ENCODE peak calls at places on chromosomes 6 and 20, in six cellular contexts. One of them, this sample, is unnamed. For H3K9me3 and H3K27me3, the result is how much of the 10 kb centered on the place peaks cover.

GRCh38 chr6:159966981-159967380 is 1.9 kb upstream of the IGF2R start:
- DNase-seq in right cardiac atrium: no peak
- DNase-seq in tibial nerve: no peak
- DNase-seq in stomach: no peak
- DNase-seq in CD8-positive, alpha-beta memory T cell: no peak
- DNase-seq in ovary: no peak
- DNase-seq in this sample: no peak

GRCh38 chr6:158026054-158026900 is 44.6 kb downstream of the SYNJ2 start:
- DNase-seq in stomach: peak
- DNase-seq in tibial nerve: peak
- DNase-seq in ovary: peak
- DNase-seq in right cardiac atrium: peak
- DNase-seq in CD8-positive, alpha-beta memory T cell: peak
- DNase-seq in this sample: peak

GRCh38 chr6:98844244-98845161 is 10.1 kb downstream of the POU3F2 start:
- DNase-seq in stomach: no peak
- DNase-seq in ovary: no peak
- DNase-seq in right cardiac atrium: no peak
- DNase-seq in tibial nerve: no peak
- DNase-seq in CD8-positive, alpha-beta memory T cell: no peak
- DNase-seq in this sample: no peak

GRCh38 chr20:52008874-52009273 is 182.7 kb downstream of the ZFP64 start:
- DNase-seq in ovary: no peak
- DNase-seq in tibial nerve: no peak
- DNase-seq in right cardiac atrium: no peak
- DNase-seq in CD8-positive, alpha-beta memory T cell: no peak
- DNase-seq in stomach: no peak
- DNase-seq in this sample: no peak

GRCh38 chr20:9235518-9235917 is 166.6 kb downstream of the PLCB4 start:
- DNase-seq in stomach: no peak
- DNase-seq in right cardiac atrium: no peak
- DNase-seq in tibial nerve: no peak
- DNase-seq in CD8-positive, alpha-beta memory T cell: no peak
- DNase-seq in ovary: no peak
- DNase-seq in this sample: no peak

GRCh38 chr6:108295676-108296075 is 822 bp downstream of the AFG1L start:
- DNase-seq in tibial nerve: no peak
- DNase-seq in right cardiac atrium: no peak
- DNase-seq in ovary: no peak
- DNase-seq in CD8-positive, alpha-beta memory T cell: no peak
- DNase-seq in stomach: no peak
- DNase-seq in this sample: no peak

GRCh38 chr6:136051140-136051775 is 198.9 kb downstream of the MTFR2 start:
- DNase-seq in ovary: no peak
- DNase-seq in CD8-positive, alpha-beta memory T cell: no peak
- DNase-seq in right cardiac atrium: peak
- DNase-seq in stomach: no peak
- DNase-seq in tibial nerve: no peak
- DNase-seq in this sample: no peak

GRCh38 chr20:21709535-21709904 is 4.1 kb downstream of the PAX1 start:
- DNase-seq in CD8-positive, alpha-beta memory T cell: no peak
- DNase-seq in right cardiac atrium: no peak
- DNase-seq in stomach: no peak
- DNase-seq in tibial nerve: no peak
- DNase-seq in ovary: no peak
- DNase-seq in this sample: no peak

GRCh38 chr6:814378-815347 is 121.7 kb upstream of the EXOC2 start:
- DNase-seq in tibial nerve: no peak
- DNase-seq in CD8-positive, alpha-beta memory T cell: no peak
- DNase-seq in right cardiac atrium: no peak
- DNase-seq in stomach: no peak
- DNase-seq in ovary: no peak
- DNase-seq in this sample: peak

GRCh38 chr6:113828984-113829701 is 28.0 kb upstream of the MARCKS start:
- DNase-seq in right cardiac atrium: no peak
- DNase-seq in CD8-positive, alpha-beta memory T cell: no peak
- DNase-seq in ovary: no peak
- DNase-seq in stomach: no peak
- DNase-seq in tibial nerve: no peak
- DNase-seq in this sample: no peak

GRCh38 chr20:63968928-63969760 is 586 bp downstream of the ZNF512B start:
- DNase-seq in stomach: peak
- DNase-seq in CD8-positive, alpha-beta memory T cell: peak
- DNase-seq in ovary: peak
- DNase-seq in right cardiac atrium: peak
- DNase-seq in tibial nerve: no peak
- DNase-seq in this sample: no peak

GRCh38 chr6:136586295-136586694 is 36.1 kb upstream of the MAP7 start:
- DNase-seq in right cardiac atrium: no peak
- DNase-seq in ovary: no peak
- DNase-seq in CD8-positive, alpha-beta memory T cell: no peak
- DNase-seq in tibial nerve: no peak
- DNase-seq in stomach: no peak
- DNase-seq in this sample: no peak

GRCh38 chr20:33914871-33915270 is 78.8 kb upstream of the RALY start:
- DNase-seq in tibial nerve: no peak
- DNase-seq in right cardiac atrium: no peak
- DNase-seq in CD8-positive, alpha-beta memory T cell: no peak
- DNase-seq in ovary: no peak
- DNase-seq in stomach: no peak
- DNase-seq in this sample: no peak

GRCh38 chr6:93516441-93516840 is 97.1 kb upstream of the EPHA7 start:
- DNase-seq in stomach: no peak
- DNase-seq in ovary: no peak
- DNase-seq in CD8-positive, alpha-beta memory T cell: no peak
- DNase-seq in right cardiac atrium: no peak
- DNase-seq in tibial nerve: no peak
- DNase-seq in this sample: no peak

GRCh38 chr20:59300341-59301081 is at the start of gene EDN3:
- DNase-seq in stomach: no peak
- DNase-seq in ovary: no peak
- DNase-seq in right cardiac atrium: no peak
- DNase-seq in CD8-positive, alpha-beta memory T cell: no peak
- DNase-seq in tibial nerve: no peak
- DNase-seq in this sample: no peak

GRCh38 chr6:12969933-12970332 is 253.4 kb downstream of the PHACTR1 start:
- DNase-seq in right cardiac atrium: no peak
- DNase-seq in CD8-positive, alpha-beta memory T cell: no peak
- DNase-seq in tibial nerve: no peak
- DNase-seq in stomach: no peak
- DNase-seq in ovary: no peak
- DNase-seq in this sample: no peak

GRCh38 chr20:40706977-40707582 is 18.0 kb upstream of the MAFB start:
- DNase-seq in stomach: no peak
- DNase-seq in right cardiac atrium: no peak
- DNase-seq in CD8-positive, alpha-beta memory T cell: no peak
- DNase-seq in tibial nerve: no peak
- DNase-seq in ovary: no peak
- DNase-seq in this sample: no peak

GRCh38 chr6:31336872-31337496 is 20.0 kb downstream of the HLA-B start:
- DNase-seq in CD8-positive, alpha-beta memory T cell: no peak
- DNase-seq in ovary: no peak
- DNase-seq in tibial nerve: no peak
- DNase-seq in stomach: no peak
- DNase-seq in right cardiac atrium: no peak
- DNase-seq in this sample: no peak

GRCh38 chr6:31328355-31328960 is 28.5 kb downstream of the HLA-B start:
- DNase-seq in right cardiac atrium: no peak
- DNase-seq in ovary: no peak
- DNase-seq in tibial nerve: no peak
- DNase-seq in CD8-positive, alpha-beta memory T cell: no peak
- DNase-seq in stomach: no peak
- DNase-seq in this sample: no peak

DNA sequence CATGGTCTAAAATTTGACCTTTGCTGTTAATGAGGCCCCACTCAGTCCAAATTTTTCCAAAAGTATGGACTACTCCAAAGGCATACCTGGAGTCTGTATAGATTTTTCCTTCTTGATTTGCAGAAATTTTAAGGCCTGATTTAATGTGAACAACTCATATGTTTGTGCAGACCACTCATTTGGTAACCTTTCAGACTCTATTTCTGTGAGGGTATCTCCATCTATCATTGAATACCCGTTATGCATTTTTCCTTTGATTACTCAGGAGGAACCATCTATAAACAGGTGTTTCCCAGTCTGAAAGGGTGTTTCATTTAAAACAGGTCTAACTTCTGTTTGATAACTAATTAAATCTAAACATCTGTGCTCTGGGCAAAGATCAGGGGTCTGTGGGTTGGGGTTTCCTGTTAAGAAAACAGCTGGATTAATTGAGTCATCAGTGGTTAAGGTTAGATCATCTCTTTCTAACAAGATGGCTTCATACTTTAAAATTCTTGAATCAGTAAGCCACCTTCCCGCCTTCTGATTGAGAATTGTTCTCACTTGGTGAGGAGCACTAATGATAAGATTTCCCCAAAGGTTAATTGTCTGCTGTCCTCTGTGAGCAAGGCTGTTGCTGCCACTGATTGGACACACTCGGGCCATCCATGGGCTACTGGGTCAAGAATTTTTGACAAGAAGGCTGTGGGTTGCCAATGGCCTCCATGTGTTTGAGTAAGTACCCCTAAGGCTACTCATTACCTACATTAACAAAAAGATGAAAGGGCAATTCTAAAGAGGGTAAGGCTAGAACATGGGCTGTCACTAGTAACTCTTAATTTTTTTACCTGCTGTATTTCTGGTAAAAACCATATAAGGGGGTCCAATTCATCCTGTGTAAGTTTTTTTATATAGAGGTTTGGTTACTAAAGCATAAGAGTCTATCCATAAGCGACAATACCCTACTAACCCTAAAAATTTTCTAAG is 24.1 kb downstream of the HLA-B start:
- DNase-seq in ovary: no peak
- DNase-seq in right cardiac atrium: no peak
- DNase-seq in tibial nerve: no peak
- DNase-seq in CD8-positive, alpha-beta memory T cell: no peak
- DNase-seq in stomach: no peak
- DNase-seq in this sample: no peak
- H3K9me3 ChIP-seq in ovary: under half
- H3K9me3 ChIP-seq in right cardiac atrium: under half
- H3K9me3 ChIP-seq in tibial nerve: under half
- H3K9me3 ChIP-seq in CD8-positive, alpha-beta memory T cell: under half
- H3K9me3 ChIP-seq in stomach: under half
- H3K9me3 ChIP-seq in this sample: under half

GRCh38 chr20:43926691-43927090 is 12.0 kb downstream of the TOX2 start:
- DNase-seq in tibial nerve: no peak
- DNase-seq in stomach: no peak
- DNase-seq in CD8-positive, alpha-beta memory T cell: no peak
- DNase-seq in right cardiac atrium: no peak
- DNase-seq in ovary: no peak
- DNase-seq in this sample: no peak
- H3K4me3 ChIP-seq in tibial nerve: no peak
- H3K4me3 ChIP-seq in stomach: no peak
- H3K4me3 ChIP-seq in CD8-positive, alpha-beta memory T cell: no peak
- H3K4me3 ChIP-seq in right cardiac atrium: no peak
- H3K4me3 ChIP-seq in ovary: no peak
- H3K4me3 ChIP-seq in this sample: no peak

GRCh38 chr6:131952886-131953509 is 1.8 kb upstream of the CCN2 start:
- DNase-seq in ovary: no peak
- DNase-seq in right cardiac atrium: no peak
- DNase-seq in tibial nerve: no peak
- DNase-seq in CD8-positive, alpha-beta memory T cell: no peak
- DNase-seq in stomach: no peak
- DNase-seq in this sample: no peak
- H3K27me3 ChIP-seq in ovary: under half
- H3K27me3 ChIP-seq in right cardiac atrium: under half
- H3K27me3 ChIP-seq in tibial nerve: under half
- H3K27me3 ChIP-seq in CD8-positive, alpha-beta memory T cell: under half
- H3K27me3 ChIP-seq in stomach: under half
- H3K27me3 ChIP-seq in this sample: under half

GRCh38 chr6:151012321-151013294 is 147.1 kb downstream of the MTHFD1L start:
- DNase-seq in ovary: no peak
- DNase-seq in right cardiac atrium: no peak
- DNase-seq in tibial nerve: no peak
- DNase-seq in stomach: no peak
- DNase-seq in CD8-positive, alpha-beta memory T cell: no peak
- DNase-seq in this sample: no peak
- H3K9me3 ChIP-seq in ovary: under half
- H3K9me3 ChIP-seq in right cardiac atrium: under half
- H3K9me3 ChIP-seq in tibial nerve: under half
- H3K9me3 ChIP-seq in stomach: under half
- H3K9me3 ChIP-seq in CD8-positive, alpha-beta memory T cell: under half
- H3K9me3 ChIP-seq in this sample: under half

GRCh38 chr6:134173007-134173690 is 120.7 kb upstream of the SLC2A12 start:
- DNase-seq in tibial nerve: no peak
- DNase-seq in ovary: no peak
- DNase-seq in CD8-positive, alpha-beta memory T cell: no peak
- DNase-seq in right cardiac atrium: no peak
- DNase-seq in stomach: no peak
- DNase-seq in this sample: no peak
- H3K4me3 ChIP-seq in tibial nerve: peak
- H3K4me3 ChIP-seq in ovary: peak
- H3K4me3 ChIP-seq in CD8-positive, alpha-beta memory T cell: peak
- H3K4me3 ChIP-seq in right cardiac atrium: peak
- H3K4me3 ChIP-seq in stomach: peak
- H3K4me3 ChIP-seq in this sample: peak

GRCh38 chr20:18058661-18059467 is 1.1 kb upstream of the OVOL2 start:
- DNase-seq in tibial nerve: no peak
- DNase-seq in CD8-positive, alpha-beta memory T cell: no peak
- DNase-seq in ovary: no peak
- DNase-seq in stomach: peak
- DNase-seq in right cardiac atrium: peak
- DNase-seq in this sample: peak
- H3K27me3 ChIP-seq in tibial nerve: half or more
- H3K27me3 ChIP-seq in CD8-positive, alpha-beta memory T cell: under half
- H3K27me3 ChIP-seq in ovary: under half
- H3K27me3 ChIP-seq in stomach: under half
- H3K27me3 ChIP-seq in right cardiac atrium: under half
- H3K27me3 ChIP-seq in this sample: under half

GRCh38 chr20:55882922-55883321 is 122.4 kb downstream of the CBLN4 start:
- DNase-seq in ovary: no peak
- DNase-seq in CD8-positive, alpha-beta memory T cell: no peak
- DNase-seq in stomach: no peak
- DNase-seq in right cardiac atrium: no peak
- DNase-seq in tibial nerve: no peak
- DNase-seq in this sample: no peak

GRCh38 chr20:55893031-55893430 is 112.3 kb downstream of the CBLN4 start:
- DNase-seq in right cardiac atrium: no peak
- DNase-seq in CD8-positive, alpha-beta memory T cell: no peak
- DNase-seq in ovary: no peak
- DNase-seq in stomach: no peak
- DNase-seq in tibial nerve: no peak
- DNase-seq in this sample: no peak

GRCh38 chr20:55888655-55889054 is 116.7 kb downstream of the CBLN4 start:
- DNase-seq in stomach: no peak
- DNase-seq in tibial nerve: no peak
- DNase-seq in CD8-positive, alpha-beta memory T cell: no peak
- DNase-seq in ovary: no peak
- DNase-seq in right cardiac atrium: no peak
- DNase-seq in this sample: no peak
- H3K9me3 ChIP-seq in stomach: under half
- H3K9me3 ChIP-seq in tibial nerve: under half
- H3K9me3 ChIP-seq in CD8-positive, alpha-beta memory T cell: under half
- H3K9me3 ChIP-seq in ovary: under half
- H3K9me3 ChIP-seq in right cardiac atrium: under half
- H3K9me3 ChIP-seq in this sample: under half

GRCh38 chr6:32439139-32439538 is 548 bp upstream of the HLA-DRA start:
- DNase-seq in stomach: no peak
- DNase-seq in right cardiac atrium: no peak
- DNase-seq in CD8-positive, alpha-beta memory T cell: no peak
- DNase-seq in ovary: no peak
- DNase-seq in tibial nerve: no peak
- DNase-seq in this sample: no peak
- H3K4me3 ChIP-seq in stomach: no peak
- H3K4me3 ChIP-seq in right cardiac atrium: no peak
- H3K4me3 ChIP-seq in CD8-positive, alpha-beta memory T cell: no peak
- H3K4me3 ChIP-seq in ovary: no peak
- H3K4me3 ChIP-seq in tibial nerve: no peak
- H3K4me3 ChIP-seq in this sample: no peak

This sample was measured in body of pancreas.